ENCODE peak calls at places on chromosomes 4 and X, in eight cellular contexts. One of them, this sample, is unnamed.
A peak's percentile ranks its signal among the peaks of the same experiment; 100 is the strongest.

GRCh38 chr4:153522800-153523089 is 56.6 kb downstream of the TMEM131L start:
- DNase-seq in endothelial cell: no peak
- DNase-seq in osteocyte: no peak
- DNase-seq in Calu3: no peak
- DNase-seq in T-cell: no peak
- DNase-seq in NCI-H774: no peak
- DNase-seq in stimulated activated CD8-positive, alpha-beta memory T cell treated with anti-CD3 and anti-CD28 coated beads, Interleukin-2, amount 100 ng/mL, for 1 hour: no peak
- DNase-seq in activated CD8-positive, alpha-beta memory T cell treated with anti-CD3 and anti-CD28 coated beads, Interleukin-2, amount 50 U/mL, for 4 hours: no peak
- DNase-seq in this sample: no peak

GRCh38 chr4:76296421-76296820 is 10.1 kb upstream of the STBD1 start:
- DNase-seq in activated CD8-positive, alpha-beta memory T cell treated with anti-CD3 and anti-CD28 coated beads, Interleukin-2, amount 50 U/mL, for 4 hours: no peak
- DNase-seq in osteocyte: no peak
- DNase-seq in endothelial cell: no peak
- DNase-seq in NCI-H774: no peak
- DNase-seq in T-cell: no peak
- DNase-seq in Calu3: no peak
- DNase-seq in stimulated activated CD8-positive, alpha-beta memory T cell treated with anti-CD3 and anti-CD28 coated beads, Interleukin-2, amount 100 ng/mL, for 1 hour: no peak
- DNase-seq in this sample: no peak

GRCh38 chrX:133926809-133927208 is 58.6 kb downstream of the GPC3 start:
- DNase-seq in stimulated activated CD8-positive, alpha-beta memory T cell treated with anti-CD3 and anti-CD28 coated beads, Interleukin-2, amount 100 ng/mL, for 1 hour: no peak
- DNase-seq in endothelial cell: no peak
- DNase-seq in activated CD8-positive, alpha-beta memory T cell treated with anti-CD3 and anti-CD28 coated beads, Interleukin-2, amount 50 U/mL, for 4 hours: no peak
- DNase-seq in Calu3: no peak
- DNase-seq in T-cell: no peak
- DNase-seq in NCI-H774: no peak
- DNase-seq in osteocyte: no peak
- DNase-seq in this sample: no peak

GRCh38 chr4:168537556-168537955 is 40.7 kb downstream of the PALLD start:
- DNase-seq in NCI-H774: no peak
- DNase-seq in stimulated activated CD8-positive, alpha-beta memory T cell treated with anti-CD3 and anti-CD28 coated beads, Interleukin-2, amount 100 ng/mL, for 1 hour: no peak
- DNase-seq in T-cell: no peak
- DNase-seq in activated CD8-positive, alpha-beta memory T cell treated with anti-CD3 and anti-CD28 coated beads, Interleukin-2, amount 50 U/mL, for 4 hours: no peak
- DNase-seq in Calu3: no peak
- DNase-seq in osteocyte: no peak
- DNase-seq in endothelial cell: no peak
- DNase-seq in this sample: no peak

GRCh38 chr4:158139086-158139485 is 33.7 kb downstream of the GASK1B start:
- DNase-seq in Calu3: no peak
- DNase-seq in activated CD8-positive, alpha-beta memory T cell treated with anti-CD3 and anti-CD28 coated beads, Interleukin-2, amount 50 U/mL, for 4 hours: no peak
- DNase-seq in NCI-H774: no peak
- DNase-seq in endothelial cell: no peak
- DNase-seq in stimulated activated CD8-positive, alpha-beta memory T cell treated with anti-CD3 and anti-CD28 coated beads, Interleukin-2, amount 100 ng/mL, for 1 hour: no peak
- DNase-seq in osteocyte: no peak
- DNase-seq in T-cell: no peak
- DNase-seq in this sample: no peak

GRCh38 chrX:96770315-96770714 is 85.7 kb downstream of the DIAPH2 start:
- DNase-seq in T-cell: no peak
- DNase-seq in Calu3: no peak
- DNase-seq in NCI-H774: no peak
- DNase-seq in stimulated activated CD8-positive, alpha-beta memory T cell treated with anti-CD3 and anti-CD28 coated beads, Interleukin-2, amount 100 ng/mL, for 1 hour: no peak
- DNase-seq in osteocyte: no peak
- DNase-seq in activated CD8-positive, alpha-beta memory T cell treated with anti-CD3 and anti-CD28 coated beads, Interleukin-2, amount 50 U/mL, for 4 hours: no peak
- DNase-seq in endothelial cell: no peak
- DNase-seq in this sample: no peak

GRCh38 chr4:127618427-127618826 is 14.3 kb upstream of the INTU start:
- DNase-seq in endothelial cell: no peak
- DNase-seq in activated CD8-positive, alpha-beta memory T cell treated with anti-CD3 and anti-CD28 coated beads, Interleukin-2, amount 50 U/mL, for 4 hours: no peak
- DNase-seq in NCI-H774: no peak
- DNase-seq in stimulated activated CD8-positive, alpha-beta memory T cell treated with anti-CD3 and anti-CD28 coated beads, Interleukin-2, amount 100 ng/mL, for 1 hour: no peak
- DNase-seq in T-cell: no peak
- DNase-seq in Calu3: no peak
- DNase-seq in osteocyte: no peak
- DNase-seq in this sample: no peak

GRCh38 chrX:29826651-29827206 is 388.6 kb upstream of the MAGEB2 start:
- DNase-seq in stimulated activated CD8-positive, alpha-beta memory T cell treated with anti-CD3 and anti-CD28 coated beads, Interleukin-2, amount 100 ng/mL, for 1 hour: no peak
- DNase-seq in activated CD8-positive, alpha-beta memory T cell treated with anti-CD3 and anti-CD28 coated beads, Interleukin-2, amount 50 U/mL, for 4 hours: no peak
- DNase-seq in Calu3: no peak
- DNase-seq in T-cell: no peak
- DNase-seq in osteocyte: no peak
- DNase-seq in NCI-H774: no peak
- DNase-seq in endothelial cell: no peak
- DNase-seq in this sample: no peak

GRCh38 chr4:40280586-40280985 is 54.5 kb upstream of the CHRNA9 start:
- DNase-seq in NCI-H774: no peak
- DNase-seq in endothelial cell: no peak
- DNase-seq in Calu3: no peak
- DNase-seq in osteocyte: no peak
- DNase-seq in activated CD8-positive, alpha-beta memory T cell treated with anti-CD3 and anti-CD28 coated beads, Interleukin-2, amount 50 U/mL, for 4 hours: peak; percentile 62
- DNase-seq in stimulated activated CD8-positive, alpha-beta memory T cell treated with anti-CD3 and anti-CD28 coated beads, Interleukin-2, amount 100 ng/mL, for 1 hour: no peak
- DNase-seq in T-cell: no peak
- DNase-seq in this sample: no peak

GRCh38 chr4:168337550-168337940 is 19.0 kb upstream of the DDX60 start:
- DNase-seq in activated CD8-positive, alpha-beta memory T cell treated with anti-CD3 and anti-CD28 coated beads, Interleukin-2, amount 50 U/mL, for 4 hours: no peak
- DNase-seq in endothelial cell: no peak
- DNase-seq in Calu3: no peak
- DNase-seq in osteocyte: no peak
- DNase-seq in T-cell: no peak
- DNase-seq in NCI-H774: no peak
- DNase-seq in stimulated activated CD8-positive, alpha-beta memory T cell treated with anti-CD3 and anti-CD28 coated beads, Interleukin-2, amount 100 ng/mL, for 1 hour: no peak
- DNase-seq in this sample: no peak

GRCh38 chrX:9829308-9830267 is 43.4 kb downstream of the SHROOM2 start:
- DNase-seq in osteocyte: no peak
- DNase-seq in stimulated activated CD8-positive, alpha-beta memory T cell treated with anti-CD3 and anti-CD28 coated beads, Interleukin-2, amount 100 ng/mL, for 1 hour: no peak
- DNase-seq in endothelial cell: no peak
- DNase-seq in Calu3: peak; percentile 50
- DNase-seq in NCI-H774: no peak
- DNase-seq in activated CD8-positive, alpha-beta memory T cell treated with anti-CD3 and anti-CD28 coated beads, Interleukin-2, amount 50 U/mL, for 4 hours: no peak
- DNase-seq in T-cell: no peak
- DNase-seq in this sample: no peak

This sample was measured in type B pancreatic cell.